ENCODE peak calls at places on chromosome 7, in six cellular contexts. One of them, this sample, is unnamed.

GRCh38 chr7:134421998-134422397 is 36.9 kb downstream of the AKR1B1 start:
- DNase-seq in NCI-H1694: no peak
- DNase-seq in stimulated activated CD4-positive, alpha-beta T cell treated with anti-CD3 and anti-CD28 coated beads, Interleukin-15, amount 100 ng/mL, for 1 hour: no peak
- DNase-seq in nephron progenitor cell: no peak
- DNase-seq in neural crest cell: no peak
- DNase-seq in HuH-7.5: no peak
- DNase-seq in this sample: peak; percentile 88

GRCh38 chr7:87875151-87876039 is 765 bp downstream of the SLC25A40 start:
- DNase-seq in NCI-H1694: no peak
- DNase-seq in stimulated activated CD4-positive, alpha-beta T cell treated with anti-CD3 and anti-CD28 coated beads, Interleukin-15, amount 100 ng/mL, for 1 hour: no peak
- DNase-seq in nephron progenitor cell: peak; percentile 73
- DNase-seq in neural crest cell: peak; percentile 55
- DNase-seq in HuH-7.5: peak; percentile 19
- DNase-seq in this sample: no peak

GRCh38 chr7:78398576-78398975 is 600.0 kb downstream of the PHTF2 start:
- DNase-seq in NCI-H1694: no peak
- DNase-seq in stimulated activated CD4-positive, alpha-beta T cell treated with anti-CD3 and anti-CD28 coated beads, Interleukin-15, amount 100 ng/mL, for 1 hour: no peak
- DNase-seq in nephron progenitor cell: no peak
- DNase-seq in neural crest cell: no peak
- DNase-seq in HuH-7.5: no peak
- DNase-seq in this sample: no peak

GRCh38 chr7:98265841-98266271 is 13.8 kb upstream of the TECPR1 start:
- DNase-seq in NCI-H1694: no peak
- DNase-seq in stimulated activated CD4-positive, alpha-beta T cell treated with anti-CD3 and anti-CD28 coated beads, Interleukin-15, amount 100 ng/mL, for 1 hour: no peak
- DNase-seq in nephron progenitor cell: no peak
- DNase-seq in neural crest cell: no peak
- DNase-seq in HuH-7.5: no peak
- DNase-seq in this sample: peak; percentile 83

GRCh38 chr7:503575-504111 is 16.0 kb downstream of the PDGFA start:
- DNase-seq in NCI-H1694: no peak
- DNase-seq in stimulated activated CD4-positive, alpha-beta T cell treated with anti-CD3 and anti-CD28 coated beads, Interleukin-15, amount 100 ng/mL, for 1 hour: no peak
- DNase-seq in nephron progenitor cell: no peak
- DNase-seq in neural crest cell: no peak
- DNase-seq in HuH-7.5: peak; percentile 99
- DNase-seq in this sample: no peak

GRCh38 chr7:73565675-73566342 is 8.3 kb upstream of the BCL7B start:
- DNase-seq in NCI-H1694: no peak
- DNase-seq in stimulated activated CD4-positive, alpha-beta T cell treated with anti-CD3 and anti-CD28 coated beads, Interleukin-15, amount 100 ng/mL, for 1 hour: no peak
- DNase-seq in nephron progenitor cell: no peak
- DNase-seq in neural crest cell: no peak
- DNase-seq in HuH-7.5: no peak
- DNase-seq in this sample: no peak

GRCh38 chr7:9785211-9785610 is 1188.5 kb upstream of the PHF14 start:
- DNase-seq in NCI-H1694: no peak
- DNase-seq in stimulated activated CD4-positive, alpha-beta T cell treated with anti-CD3 and anti-CD28 coated beads, Interleukin-15, amount 100 ng/mL, for 1 hour: no peak
- DNase-seq in nephron progenitor cell: no peak
- DNase-seq in neural crest cell: no peak
- DNase-seq in HuH-7.5: no peak
- DNase-seq in this sample: no peak

GRCh38 chr7:157702311-157703023 is 365.7 kb downstream of the DNAJB6 start:
- DNase-seq in NCI-H1694: peak; percentile 54
- DNase-seq in stimulated activated CD4-positive, alpha-beta T cell treated with anti-CD3 and anti-CD28 coated beads, Interleukin-15, amount 100 ng/mL, for 1 hour: no peak
- DNase-seq in nephron progenitor cell: no peak
- DNase-seq in neural crest cell: no peak
- DNase-seq in HuH-7.5: no peak
- DNase-seq in this sample: no peak

GRCh38 chr7:101792051-101792651 is 25.3 kb upstream of the CUX1 start:
- DNase-seq in NCI-H1694: no peak
- DNase-seq in stimulated activated CD4-positive, alpha-beta T cell treated with anti-CD3 and anti-CD28 coated beads, Interleukin-15, amount 100 ng/mL, for 1 hour: no peak
- DNase-seq in nephron progenitor cell: no peak
- DNase-seq in neural crest cell: no peak
- DNase-seq in HuH-7.5: no peak
- DNase-seq in this sample: peak; percentile 74

GRCh38 chr7:155489862-155490696 is 32.1 kb downstream of the EN2 start:
- DNase-seq in NCI-H1694: no peak
- DNase-seq in stimulated activated CD4-positive, alpha-beta T cell treated with anti-CD3 and anti-CD28 coated beads, Interleukin-15, amount 100 ng/mL, for 1 hour: no peak
- DNase-seq in nephron progenitor cell: peak; percentile 52
- DNase-seq in neural crest cell: peak; percentile 43
- DNase-seq in HuH-7.5: no peak
- DNase-seq in this sample: no peak

GRCh38 chr7:81446212-81446611 is 323.6 kb downstream of the HGF start:
- DNase-seq in NCI-H1694: no peak
- DNase-seq in stimulated activated CD4-positive, alpha-beta T cell treated with anti-CD3 and anti-CD28 coated beads, Interleukin-15, amount 100 ng/mL, for 1 hour: no peak
- DNase-seq in nephron progenitor cell: no peak
- DNase-seq in neural crest cell: no peak
- DNase-seq in HuH-7.5: no peak
- DNase-seq in this sample: no peak

GRCh38 chr7:47337531-47337930 is 244.4 kb downstream of the TNS3 start:
- DNase-seq in NCI-H1694: no peak
- DNase-seq in stimulated activated CD4-positive, alpha-beta T cell treated with anti-CD3 and anti-CD28 coated beads, Interleukin-15, amount 100 ng/mL, for 1 hour: no peak
- DNase-seq in nephron progenitor cell: no peak
- DNase-seq in neural crest cell: no peak
- DNase-seq in HuH-7.5: no peak
- DNase-seq in this sample: peak; percentile 65

GRCh38 chr7:159034988-159035387 is 109.7 kb downstream of the VIPR2 start:
- DNase-seq in NCI-H1694: no peak
- DNase-seq in stimulated activated CD4-positive, alpha-beta T cell treated with anti-CD3 and anti-CD28 coated beads, Interleukin-15, amount 100 ng/mL, for 1 hour: no peak
- DNase-seq in nephron progenitor cell: no peak
- DNase-seq in neural crest cell: no peak
- DNase-seq in HuH-7.5: no peak
- DNase-seq in this sample: no peak

GRCh38 chr7:19815546-19815945 is 42.1 kb upstream of the TMEM196 start:
- DNase-seq in NCI-H1694: no peak
- DNase-seq in stimulated activated CD4-positive, alpha-beta T cell treated with anti-CD3 and anti-CD28 coated beads, Interleukin-15, amount 100 ng/mL, for 1 hour: no peak
- DNase-seq in nephron progenitor cell: no peak
- DNase-seq in neural crest cell: no peak
- DNase-seq in HuH-7.5: no peak
- DNase-seq in this sample: no peak

GRCh38 chr7:44959433-44959951 is 19.3 kb downstream of the MYO1G start:
- DNase-seq in NCI-H1694: no peak
- DNase-seq in stimulated activated CD4-positive, alpha-beta T cell treated with anti-CD3 and anti-CD28 coated beads, Interleukin-15, amount 100 ng/mL, for 1 hour: no peak
- DNase-seq in nephron progenitor cell: no peak
- DNase-seq in neural crest cell: no peak
- DNase-seq in HuH-7.5: no peak
- DNase-seq in this sample: peak; percentile 13

GRCh38 chr7:102072636-102073209 is 213.9 kb upstream of the SH2B2 start:
- DNase-seq in NCI-H1694: no peak
- DNase-seq in stimulated activated CD4-positive, alpha-beta T cell treated with anti-CD3 and anti-CD28 coated beads, Interleukin-15, amount 100 ng/mL, for 1 hour: no peak
- DNase-seq in nephron progenitor cell: no peak
- DNase-seq in neural crest cell: no peak
- DNase-seq in HuH-7.5: no peak
- DNase-seq in this sample: no peak

GRCh38 chr7:124737760-124738159 is 27.8 kb downstream of the GPR37 start:
- DNase-seq in NCI-H1694: no peak
- DNase-seq in stimulated activated CD4-positive, alpha-beta T cell treated with anti-CD3 and anti-CD28 coated beads, Interleukin-15, amount 100 ng/mL, for 1 hour: no peak
- DNase-seq in nephron progenitor cell: no peak
- DNase-seq in neural crest cell: no peak
- DNase-seq in HuH-7.5: no peak
- DNase-seq in this sample: no peak

GRCh38 chr7:121079425-121080169 is 91.1 kb downstream of the CPED1 start:
- DNase-seq in NCI-H1694: no peak
- DNase-seq in stimulated activated CD4-positive, alpha-beta T cell treated with anti-CD3 and anti-CD28 coated beads, Interleukin-15, amount 100 ng/mL, for 1 hour: no peak
- DNase-seq in nephron progenitor cell: no peak
- DNase-seq in neural crest cell: no peak
- DNase-seq in HuH-7.5: no peak
- DNase-seq in this sample: peak; percentile 60

GRCh38 chr7:43508434-43508833 is 74.5 kb upstream of the STK17A start:
- DNase-seq in NCI-H1694: no peak
- DNase-seq in stimulated activated CD4-positive, alpha-beta T cell treated with anti-CD3 and anti-CD28 coated beads, Interleukin-15, amount 100 ng/mL, for 1 hour: no peak
- DNase-seq in nephron progenitor cell: no peak
- DNase-seq in neural crest cell: no peak
- DNase-seq in HuH-7.5: no peak
- DNase-seq in this sample: no peak

GRCh38 chr7:55077581-55078410 is 59.0 kb downstream of the EGFR start:
- DNase-seq in NCI-H1694: no peak
- DNase-seq in stimulated activated CD4-positive, alpha-beta T cell treated with anti-CD3 and anti-CD28 coated beads, Interleukin-15, amount 100 ng/mL, for 1 hour: no peak
- DNase-seq in nephron progenitor cell: no peak
- DNase-seq in neural crest cell: no peak
- DNase-seq in HuH-7.5: peak; percentile 77
- DNase-seq in this sample: no peak

GRCh38 chr7:23520582-23520981 is 11.2 kb downstream of the TRA2A start:
- DNase-seq in NCI-H1694: no peak
- DNase-seq in stimulated activated CD4-positive, alpha-beta T cell treated with anti-CD3 and anti-CD28 coated beads, Interleukin-15, amount 100 ng/mL, for 1 hour: no peak
- DNase-seq in nephron progenitor cell: no peak
- DNase-seq in neural crest cell: no peak
- DNase-seq in HuH-7.5: no peak
- DNase-seq in this sample: no peak

GRCh38 chr7:90212149-90212495 is 582 bp downstream of the STEAP2 start:
- DNase-seq in NCI-H1694: no peak
- DNase-seq in stimulated activated CD4-positive, alpha-beta T cell treated with anti-CD3 and anti-CD28 coated beads, Interleukin-15, amount 100 ng/mL, for 1 hour: no peak
- DNase-seq in nephron progenitor cell: no peak
- DNase-seq in neural crest cell: no peak
- DNase-seq in HuH-7.5: no peak
- DNase-seq in this sample: no peak

GRCh38 chr7:44050121-44050914 is 5.8 kb downstream of the DBNL start:
- DNase-seq in NCI-H1694: no peak
- DNase-seq in stimulated activated CD4-positive, alpha-beta T cell treated with anti-CD3 and anti-CD28 coated beads, Interleukin-15, amount 100 ng/mL, for 1 hour: no peak
- DNase-seq in nephron progenitor cell: no peak
- DNase-seq in neural crest cell: no peak
- DNase-seq in HuH-7.5: no peak
- DNase-seq in this sample: no peak

GRCh38 chr7:130162196-130162595 is 43.0 kb downstream of the TMEM209 start:
- DNase-seq in NCI-H1694: no peak
- DNase-seq in stimulated activated CD4-positive, alpha-beta T cell treated with anti-CD3 and anti-CD28 coated beads, Interleukin-15, amount 100 ng/mL, for 1 hour: no peak
- DNase-seq in nephron progenitor cell: no peak
- DNase-seq in neural crest cell: no peak
- DNase-seq in HuH-7.5: no peak
- DNase-seq in this sample: no peak

GRCh38 chr7:22372863-22373262 is 15.9 kb upstream of the RAPGEF5 start:
- DNase-seq in NCI-H1694: no peak
- DNase-seq in stimulated activated CD4-positive, alpha-beta T cell treated with anti-CD3 and anti-CD28 coated beads, Interleukin-15, amount 100 ng/mL, for 1 hour: no peak
- DNase-seq in nephron progenitor cell: no peak
- DNase-seq in neural crest cell: no peak
- DNase-seq in HuH-7.5: no peak
- DNase-seq in this sample: no peak

GRCh38 chr7:108497082-108497725 is 28.7 kb downstream of the PNPLA8 start:
- DNase-seq in NCI-H1694: peak; percentile 70
- DNase-seq in stimulated activated CD4-positive, alpha-beta T cell treated with anti-CD3 and anti-CD28 coated beads, Interleukin-15, amount 100 ng/mL, for 1 hour: no peak
- DNase-seq in nephron progenitor cell: peak; percentile 55
- DNase-seq in neural crest cell: peak; percentile 56
- DNase-seq in HuH-7.5: peak; percentile 32
- DNase-seq in this sample: peak; percentile 59

GRCh38 chr7:157526604-157527003 is 189.8 kb downstream of the DNAJB6 start:
- DNase-seq in NCI-H1694: no peak
- DNase-seq in stimulated activated CD4-positive, alpha-beta T cell treated with anti-CD3 and anti-CD28 coated beads, Interleukin-15, amount 100 ng/mL, for 1 hour: no peak
- DNase-seq in nephron progenitor cell: no peak
- DNase-seq in neural crest cell: no peak
- DNase-seq in HuH-7.5: no peak
- DNase-seq in this sample: no peak

GRCh38 chr7:31488562-31489203 is 25.2 kb upstream of the ITPRID1 start:
- DNase-seq in NCI-H1694: no peak
- DNase-seq in stimulated activated CD4-positive, alpha-beta T cell treated with anti-CD3 and anti-CD28 coated beads, Interleukin-15, amount 100 ng/mL, for 1 hour: no peak
- DNase-seq in nephron progenitor cell: peak; percentile 50
- DNase-seq in neural crest cell: peak; percentile 38
- DNase-seq in HuH-7.5: peak; percentile 22
- DNase-seq in this sample: no peak

GRCh38 chr7:132939495-132939894 is 142.4 kb downstream of the CHCHD3 start:
- DNase-seq in NCI-H1694: no peak
- DNase-seq in stimulated activated CD4-positive, alpha-beta T cell treated with anti-CD3 and anti-CD28 coated beads, Interleukin-15, amount 100 ng/mL, for 1 hour: no peak
- DNase-seq in nephron progenitor cell: no peak
- DNase-seq in neural crest cell: no peak
- DNase-seq in HuH-7.5: no peak
- DNase-seq in this sample: no peak

GRCh38 chr7:504221-505081 is 15.2 kb downstream of the PDGFA start:
- DNase-seq in NCI-H1694: no peak
- DNase-seq in stimulated activated CD4-positive, alpha-beta T cell treated with anti-CD3 and anti-CD28 coated beads, Interleukin-15, amount 100 ng/mL, for 1 hour: no peak
- DNase-seq in nephron progenitor cell: no peak
- DNase-seq in neural crest cell: no peak
- DNase-seq in HuH-7.5: no peak
- DNase-seq in this sample: no peak

GRCh38 chr7:140206963-140207362 is 30.2 kb upstream of the KDM7A start:
- DNase-seq in NCI-H1694: no peak
- DNase-seq in stimulated activated CD4-positive, alpha-beta T cell treated with anti-CD3 and anti-CD28 coated beads, Interleukin-15, amount 100 ng/mL, for 1 hour: no peak
- DNase-seq in nephron progenitor cell: no peak
- DNase-seq in neural crest cell: no peak
- DNase-seq in HuH-7.5: no peak
- DNase-seq in this sample: no peak

GRCh38 chr7:41688012-41688625 is 14.8 kb downstream of the INHBA start:
- DNase-seq in NCI-H1694: no peak
- DNase-seq in stimulated activated CD4-positive, alpha-beta T cell treated with anti-CD3 and anti-CD28 coated beads, Interleukin-15, amount 100 ng/mL, for 1 hour: no peak
- DNase-seq in nephron progenitor cell: no peak
- DNase-seq in neural crest cell: no peak
- DNase-seq in HuH-7.5: no peak
- DNase-seq in this sample: peak; percentile 67

GRCh38 chr7:550881-551614 is 31.4 kb upstream of the PDGFA start:
- DNase-seq in NCI-H1694: no peak
- DNase-seq in stimulated activated CD4-positive, alpha-beta T cell treated with anti-CD3 and anti-CD28 coated beads, Interleukin-15, amount 100 ng/mL, for 1 hour: no peak
- DNase-seq in nephron progenitor cell: no peak
- DNase-seq in neural crest cell: no peak
- DNase-seq in HuH-7.5: no peak
- DNase-seq in this sample: no peak

GRCh38 chr7:947391-948210 is 6.9 kb downstream of the ADAP1 start:
- DNase-seq in NCI-H1694: no peak
- DNase-seq in stimulated activated CD4-positive, alpha-beta T cell treated with anti-CD3 and anti-CD28 coated beads, Interleukin-15, amount 100 ng/mL, for 1 hour: no peak
- DNase-seq in nephron progenitor cell: no peak
- DNase-seq in neural crest cell: no peak
- DNase-seq in HuH-7.5: no peak
- DNase-seq in this sample: no peak

GRCh38 chr7:155843426-155844018 is 31.3 kb upstream of the SHH start:
- DNase-seq in NCI-H1694: no peak
- DNase-seq in stimulated activated CD4-positive, alpha-beta T cell treated with anti-CD3 and anti-CD28 coated beads, Interleukin-15, amount 100 ng/mL, for 1 hour: no peak
- DNase-seq in nephron progenitor cell: no peak
- DNase-seq in neural crest cell: no peak
- DNase-seq in HuH-7.5: no peak
- DNase-seq in this sample: no peak